ENCODE peak calls at places on chromosome 2, in four cellular contexts. T is endodermal cell, Y is MM.1S, I is psoas muscle. C is an unnamed sample.

GRCh38 chr2:36616947-36617346 is 19.0 kb upstream of the FEZ2 start:
- DNase-seq in T (no peak), I (no peak), Y (no peak), C (no peak)

GRCh38 chr2:157468931-157469708 is 25.2 kb upstream of the CYTIP start:
- DNase-seq in Y (peak), T (no peak), I (no peak), C (no peak)

GRCh38 chr2:19349911-19350677 is 8.3 kb downstream of the OSR1 start:
- DNase-seq in Y (peak), I (peak), T (peak), C (peak)

GRCh38 chr2:29110916-29111315 is 4.3 kb upstream of the CLIP4 start:
- DNase-seq in T (no peak), I (no peak), Y (peak), C (no peak)

GRCh38 chr2:239154971-239155805 is 245.6 kb downstream of the HDAC4 start:
- DNase-seq in I (peak), Y (no peak), T (peak), C (no peak)

GRCh38 chr2:134522856-134523460 is 195.8 kb downstream of the TMEM163 start:
- DNase-seq in I (no peak), T (no peak), Y (no peak), C (no peak)

GRCh38 chr2:230893881-230894781 is 29.4 kb downstream of the ITM2C start:
- DNase-seq in I (no peak), T (peak), Y (peak), C (no peak)

GRCh38 chr2:46116616-46117015 is 180.6 kb upstream of the EPAS1 start:
- DNase-seq in T (no peak), Y (no peak), I (no peak), C (no peak)

GRCh38 chr2:189267925-189268579 is 88.5 kb upstream of the COL5A2 start:
- DNase-seq in T (no peak), Y (no peak), I (no peak), C (no peak)

GRCh38 chr2:180478883-180479282 is 471.8 kb upstream of the CWC22 start:
- DNase-seq in I (no peak), Y (no peak), T (no peak), C (no peak)

GRCh38 chr2:71548589-71549485 is 95.5 kb downstream of the DYSF start:
- DNase-seq in T (peak), Y (peak), I (peak), C (no peak)

GRCh38 chr2:144834363-144834762 is 314.4 kb upstream of the ZEB2 start:
- DNase-seq in Y (no peak), T (no peak), I (no peak), C (no peak)

GRCh38 chr2:53582556-53582955 is 185.0 kb upstream of the CHAC2 start:
- DNase-seq in T (peak), Y (no peak), I (no peak), C (no peak)

GRCh38 chr2:142217804-142218203 is 87.0 kb upstream of the LRP1B start:
- DNase-seq in T (no peak), Y (no peak), I (no peak), C (no peak)

GRCh38 chr2:2674836-2675235 is 343.8 kb upstream of the MYT1L start:
- DNase-seq in Y (no peak), T (no peak), I (no peak), C (no peak)

GRCh38 chr2:110678457-110679336 is 834 bp upstream of the BUB1 start:
- DNase-seq in Y (peak), I (no peak), T (peak), C (no peak)

GRCh38 chr2:145654156-145654555 is 1134.2 kb upstream of the ZEB2 start:
- DNase-seq in I (no peak), T (no peak), Y (no peak), C (no peak)

GRCh38 chr2:42107249-42108042 is 59.6 kb downstream of the PKDCC start:
- DNase-seq in I (no peak), T (peak), Y (no peak), C (no peak)

GRCh38 chr2:2647156-2647555 is 316.1 kb upstream of the MYT1L start:
- DNase-seq in I (no peak), Y (peak), T (no peak), C (no peak)

GRCh38 chr2:70988151-70988550 is 6.5 kb downstream of the TEX261 start:
- DNase-seq in T (peak), Y (no peak), I (no peak), C (peak)

GRCh38 chr2:180983468-180984388 is 3.3 kb downstream of the UBE2E3 start:
- DNase-seq in I (no peak), T (peak), Y (peak), C (no peak)

GRCh38 chr2:231567159-231567558 is 25.5 kb upstream of the TEX44 start:
- DNase-seq in T (no peak), Y (no peak), I (no peak), C (no peak)

GRCh38 chr2:17470855-17471641 is 47.2 kb downstream of the RAD51AP2 start:
- DNase-seq in Y (peak), T (peak), I (no peak), C (no peak)

GRCh38 chr2:235577404-235578330 is 83.8 kb downstream of the AGAP1 start:
- DNase-seq in Y (no peak), T (no peak), I (no peak), C (no peak)

GRCh38 chr2:142897807-142898206 is 20.3 kb downstream of the KYNU start:
- DNase-seq in T (no peak), Y (no peak), I (no peak), C (no peak)

GRCh38 chr2:197929886-197930227 is 125.5 kb downstream of the PLCL1 start:
- DNase-seq in Y (no peak), T (no peak), I (no peak), C (no peak)

GRCh38 chr2:28583899-28584553 is 88.2 kb downstream of the PLB1 start:
- DNase-seq in Y (no peak), T (peak), I (peak), C (no peak)

GRCh38 chr2:8583400-8584173 is 98.3 kb upstream of the ID2 start:
- DNase-seq in Y (no peak), T (peak), I (peak), C (peak)

GRCh38 chr2:239762742-239763269 is 262.3 kb downstream of the NDUFA10 start:
- DNase-seq in T (no peak), Y (no peak), I (no peak), C (no peak)

GRCh38 chr2:139916822-139917221 is 1136.6 kb upstream of the NXPH2 start:
- DNase-seq in I (no peak), Y (no peak), T (no peak), C (no peak)

GRCh38 chr2:140551291-140551690 is 1579.5 kb downstream of the LRP1B start:
- DNase-seq in T (no peak), Y (no peak), I (no peak), C (no peak)

GRCh38 chr2:217356795-217357194 is 496.9 kb upstream of the TNP1 start:
- DNase-seq in Y (no peak), I (no peak), T (no peak), C (no peak)

GRCh38 chr2:54206596-54206995 is 49.4 kb downstream of the TSPYL6 start:
- DNase-seq in T (no peak), I (no peak), Y (peak), C (no peak)

GRCh38 chr2:135913726-135914365 is 37.6 kb upstream of the MCM6 start:
- DNase-seq in T (no peak), Y (peak), I (no peak), C (no peak)

GRCh38 chr2:199228887-199229819 is 228.6 kb downstream of the SATB2 start:
- DNase-seq in I (no peak), Y (no peak), T (no peak), C (no peak)

GRCh38 chr2:112692496-112692911 is 28.3 kb upstream of the NT5DC4 start:
- DNase-seq in Y (peak), T (peak), I (no peak), C (peak)

GRCh38 chr2:112688086-112688880 is 32.5 kb upstream of the NT5DC4 start:
- DNase-seq in Y (no peak), I (no peak), T (no peak), C (no peak)

GRCh38 chr2:112692914-112693313 is 27.9 kb upstream of the NT5DC4 start:
- DNase-seq in Y (no peak), T (no peak), I (no peak), C (peak)

GRCh38 chr2:112691761-112692370 is 29.0 kb upstream of the NT5DC4 start:
- DNase-seq in Y (no peak), I (no peak), T (no peak), C (no peak)

GRCh38 chr2:112690853-112691390 is 29.9 kb upstream of the NT5DC4 start:
- DNase-seq in Y (peak), T (peak), I (peak), C (no peak)
- TF ChIP-seq CTCF in Y (peak), T (peak), I (peak), C (peak)

GRCh38 chr2:148554459-148555247 is 89.9 kb upstream of the EPC2 start:
- DNase-seq in Y (no peak), T (peak), I (no peak), C (no peak)

GRCh38 chr2:148555622-148556294 is 88.8 kb upstream of the EPC2 start:
- DNase-seq in I (no peak), T (no peak), Y (no peak), C (no peak)

GRCh38 chr2:148561389-148561788 is 83.2 kb upstream of the EPC2 start:
- DNase-seq in Y (no peak), I (no peak), T (no peak), C (no peak)

GRCh38 chr2:148560501-148560900 is 84.0 kb upstream of the EPC2 start:
- DNase-seq in T (no peak), Y (no peak), I (no peak), C (no peak)

DNA sequence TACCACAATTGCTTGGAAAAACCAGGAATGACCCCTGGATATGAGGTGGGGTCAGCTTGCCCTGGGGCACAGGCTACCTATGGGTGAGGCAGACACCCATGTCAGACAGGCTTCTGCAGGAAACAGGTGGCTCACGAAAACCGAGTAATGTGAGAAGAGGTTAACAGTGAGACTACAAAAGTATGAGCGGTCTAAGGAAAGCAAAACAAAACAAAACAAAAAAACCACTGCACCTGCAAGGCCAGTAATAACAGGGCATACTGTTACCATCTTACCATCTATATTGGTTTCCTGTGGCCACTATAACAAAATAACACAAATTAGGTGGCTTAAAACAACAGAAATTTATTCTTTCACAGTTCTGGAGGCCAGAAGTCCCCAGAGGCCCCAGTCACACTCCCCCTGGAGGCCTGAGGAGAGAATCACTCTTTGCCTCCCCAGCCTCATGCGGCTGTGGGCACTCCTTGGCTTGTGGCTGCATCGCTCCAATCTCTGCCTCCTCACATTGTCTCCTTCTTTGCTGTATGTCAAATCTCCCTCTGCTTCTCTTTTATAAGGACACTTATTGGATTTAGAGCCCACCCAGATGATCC is 86.6 kb upstream of the EPC2 start:
- DNase-seq in Y (peak), T (no peak), I (no peak), C (no peak)
- TF ChIP-seq CTCF in Y (peak), T (peak), I (no peak), C (no peak)

GRCh38 chr2:101515512-101515911 is 40.6 kb upstream of the RFX8 start:
- DNase-seq in I (no peak), Y (no peak), T (no peak), C (no peak)

GRCh38 chr2:101517753-101518152 is 42.8 kb upstream of the RFX8 start:
- DNase-seq in T (no peak), Y (no peak), I (no peak), C (no peak)

GRCh38 chr2:101518470-101519172 is 43.7 kb upstream of the RFX8 start:
- DNase-seq in Y (no peak), I (no peak), T (peak), C (no peak)

GRCh38 chr2:101516349-101516748 is 41.4 kb upstream of the RFX8 start:
- DNase-seq in I (no peak), T (no peak), Y (no peak), C (no peak)

DNA sequence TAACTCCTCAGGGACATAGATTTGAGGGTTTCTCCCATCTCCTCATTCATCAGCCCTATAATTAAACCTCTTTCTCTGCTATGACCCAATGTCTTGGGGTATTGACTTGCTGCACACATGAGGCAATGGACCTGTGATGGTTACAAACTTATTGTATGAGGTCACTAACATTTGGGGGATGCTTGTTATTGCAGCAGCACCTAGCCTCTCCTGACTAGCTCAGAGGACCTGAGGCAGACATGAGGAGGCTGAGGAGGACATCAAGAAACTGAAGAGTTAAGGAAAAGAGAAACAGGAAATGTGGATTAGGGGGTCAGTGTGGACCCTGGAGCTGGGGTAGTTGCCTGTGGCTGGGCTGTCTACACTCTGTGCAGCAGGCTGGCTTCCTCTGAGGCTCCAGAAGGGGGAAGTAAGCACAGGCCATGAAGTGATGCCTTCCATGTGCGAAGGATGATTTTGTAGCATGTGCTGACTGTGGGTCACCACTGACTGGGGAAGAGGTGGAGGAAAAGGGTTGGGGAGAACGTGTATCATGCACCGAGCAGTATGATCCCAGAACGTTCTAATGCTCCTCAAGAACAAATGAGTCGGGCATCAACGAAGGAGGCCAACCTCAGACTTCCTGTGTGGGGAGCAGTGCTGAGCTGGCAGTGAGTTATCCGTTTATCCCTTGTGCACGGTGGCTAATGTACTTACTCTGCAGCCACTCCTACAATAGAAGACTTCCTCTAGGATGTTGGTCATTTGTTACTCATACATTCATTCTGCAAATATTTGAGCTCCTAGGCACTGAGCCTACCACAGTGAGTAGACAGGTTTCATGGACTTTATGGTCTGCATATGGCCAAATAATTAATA is 42.1 kb upstream of the RFX8 start:
- DNase-seq in I (no peak), T (no peak), Y (no peak), C (no peak)
- TF ChIP-seq CTCF in I (no peak), T (no peak), Y (no peak), C (no peak)

GRCh38 chr2:155368934-155369333 is 670.4 kb downstream of the KCNJ3 start:
- DNase-seq in T (no peak), Y (peak), I (no peak), C (no peak)
- TF ChIP-seq CTCF in T (peak), Y (peak), I (no peak), C (peak)

GRCh38 chr2:129575880-129576279 is 403.6 kb upstream of the RAB6C start:
- DNase-seq in T (no peak), Y (no peak), I (no peak), C (no peak)
- TF ChIP-seq CTCF in T (no peak), Y (no peak), I (no peak), C (no peak)

DNA sequence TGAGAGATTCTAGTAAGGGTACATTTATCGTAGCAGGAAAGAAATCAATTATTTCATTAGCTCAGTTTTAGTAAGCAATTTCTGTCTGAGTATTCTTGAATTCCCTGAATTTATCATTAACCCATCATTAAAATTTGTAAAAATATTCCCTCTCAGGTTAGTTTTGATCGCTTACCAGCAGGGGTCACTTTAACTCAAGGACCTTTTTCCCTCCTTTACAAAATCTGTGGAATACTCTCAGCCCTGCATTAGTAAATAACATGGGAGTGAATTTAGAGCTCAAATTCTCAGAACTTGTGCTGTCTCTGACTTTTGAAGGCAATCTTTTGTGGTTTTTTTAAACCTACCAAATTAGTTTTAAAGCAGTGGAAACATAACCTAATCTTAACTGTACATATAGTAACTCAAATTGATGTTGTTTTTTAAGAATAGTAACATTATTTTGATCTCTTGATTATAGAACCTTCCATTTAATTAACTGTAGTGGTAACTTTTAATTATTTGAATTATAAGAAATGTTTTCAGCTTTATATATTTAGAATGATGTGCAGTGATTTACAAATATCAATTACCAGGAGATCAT is 97.2 kb downstream of the AGPS start:
- DNase-seq in Y (peak), I (no peak), T (no peak), C (no peak)
- TF ChIP-seq CTCF in Y (peak), I (peak), T (peak), C (peak)